ENCODE peak calls at places on chromosomes 16 and 17, in seven cellular contexts. S is GM23248, X is GM23338, J is HCT116, T is neural progenitor cell, D is MM.1S, A is PC-3. R is an unnamed sample.

GRCh38 chr17:79811036-79811887 is 14.4 kb upstream of the CBX8 start:
- DNase-seq in S (peak; percentile 49), X (peak; percentile 65), J (peak; percentile 50), T (peak; percentile 57), D (no peak), A (peak; percentile 68), R (peak; percentile 68)

GRCh38 chr16:81443688-81444447 is 740 bp upstream of the CMIP start:
- DNase-seq in S (no peak), X (peak; percentile 54), J (no peak), T (no peak), D (no peak), A (no peak), R (no peak)

GRCh38 chr16:85114909-85115567 is 2.8 kb upstream of the CIBAR2 start:
- DNase-seq in S (peak; percentile 83), X (peak; percentile 95), J (peak; percentile 85), T (peak; percentile 84), D (peak; percentile 54), A (peak; percentile 87), R (peak; percentile 90)

GRCh38 chr17:16516594-16517018 is 24.6 kb upstream of the LRRC75A start:
- DNase-seq in S (peak; percentile 75), X (no peak), J (peak; percentile 22), T (peak; percentile 54), D (no peak), A (peak; percentile 75), R (peak; percentile 68)

GRCh38 chr17:6110592-6110991 is 40.4 kb downstream of the WSCD1 start:
- DNase-seq in S (no peak), X (no peak), J (no peak), T (no peak), D (no peak), A (peak; percentile 83), R (no peak)

GRCh38 chr17:48636177-48637018 is 10.2 kb upstream of the HOXB9 start:
- DNase-seq in S (peak; percentile 83), X (peak; percentile 98), J (no peak), T (peak; percentile 97), D (peak; percentile 96), A (peak; percentile 84), R (peak; percentile 90)

GRCh38 chr17:79100405-79100804 is 25.8 kb downstream of the ENGASE start:
- DNase-seq in S (no peak), X (no peak), J (no peak), T (no peak), D (no peak), A (no peak), R (no peak)

GRCh38 chr16:81060576-81061306 is 16.3 kb downstream of the C16orf46 start:
- DNase-seq in S (no peak), X (peak; percentile 37), J (no peak), T (no peak), D (no peak), A (no peak), R (no peak)

GRCh38 chr17:63535640-63536039 is 12.5 kb downstream of the KCNH6 start:
- DNase-seq in S (no peak), X (no peak), J (no peak), T (no peak), D (no peak), A (no peak), R (no peak)

GRCh38 chr16:77794586-77794985 is 6.2 kb downstream of the VAT1L start:
- DNase-seq in S (peak; percentile 89), X (no peak), J (no peak), T (no peak), D (no peak), A (peak; percentile 7), R (no peak)

GRCh38 chr17:70859829-70860228 is 690.5 kb downstream of the KCNJ2 start:
- DNase-seq in S (no peak), X (no peak), J (no peak), T (no peak), D (no peak), A (no peak), R (no peak)

GRCh38 chr17:30378191-30378796 is 433 bp upstream of the CPD start:
- DNase-seq in S (peak; percentile 76), X (peak; percentile 37), J (no peak), T (peak; percentile 45), D (peak; percentile 33), A (no peak), R (peak; percentile 34)

GRCh38 chr17:38405654-38406053 is 22.6 kb upstream of the ARHGAP23 start:
- DNase-seq in S (no peak), X (no peak), J (no peak), T (no peak), D (no peak), A (no peak), R (no peak)

GRCh38 chr17:40320771-40321501 is 12.0 kb downstream of the RARA start:
- DNase-seq in S (peak; percentile 49), X (no peak), J (no peak), T (no peak), D (peak; percentile 38), A (no peak), R (no peak)

GRCh38 chr17:7903154-7904103 is 12.7 kb downstream of the RNF227 start:
- DNase-seq in S (no peak), X (no peak), J (no peak), T (peak; percentile 52), D (no peak), A (peak; percentile 19), R (no peak)

GRCh38 chr16:72189865-72190371 is 18.0 kb upstream of the PMFBP1 start:
- DNase-seq in S (peak; percentile 65), X (no peak), J (no peak), T (no peak), D (no peak), A (peak; percentile 27), R (peak; percentile 27)

DNA sequence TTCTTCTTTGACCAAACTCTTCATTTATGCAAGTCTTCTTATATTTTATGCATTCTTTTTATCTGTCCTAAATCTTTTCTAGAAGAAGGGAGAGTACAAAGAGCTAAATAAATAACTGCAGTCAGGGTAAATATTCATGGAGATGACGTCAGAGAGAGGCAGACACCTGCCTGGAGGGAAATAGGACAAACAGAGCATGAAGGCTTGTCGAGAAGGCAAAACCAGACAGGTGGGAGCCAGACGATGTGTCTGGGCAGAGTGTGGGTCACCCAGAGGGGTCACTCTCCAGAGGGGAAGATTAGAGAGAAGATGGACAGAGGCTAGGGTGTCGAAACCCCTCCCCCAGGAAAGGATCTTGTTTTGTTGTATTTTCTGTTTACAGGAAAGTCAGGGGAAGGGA is 78.3 kb upstream of the RPL38 start:
- DNase-seq in S (no peak), X (no peak), J (no peak), T (no peak), D (no peak), A (no peak), R (no peak)
- TF ChIP-seq EZH2phosphoT487 in S (no peak), X (no peak), J (no peak), T (no peak), D (no peak), A (no peak), R (no peak)

GRCh38 chr16:66925322-66925840 is at the start of gene RRAD:
- DNase-seq in S (peak; percentile 54), X (peak; percentile 50), J (no peak), T (peak; percentile 54), D (no peak), A (no peak), R (peak; percentile 48)
- TF ChIP-seq EZH2 in S (peak; percentile 72), X (peak; percentile 68), J (no peak), T (peak; percentile 92), D (no peak), A (peak; percentile 69), R (peak; percentile 96)

DNA sequence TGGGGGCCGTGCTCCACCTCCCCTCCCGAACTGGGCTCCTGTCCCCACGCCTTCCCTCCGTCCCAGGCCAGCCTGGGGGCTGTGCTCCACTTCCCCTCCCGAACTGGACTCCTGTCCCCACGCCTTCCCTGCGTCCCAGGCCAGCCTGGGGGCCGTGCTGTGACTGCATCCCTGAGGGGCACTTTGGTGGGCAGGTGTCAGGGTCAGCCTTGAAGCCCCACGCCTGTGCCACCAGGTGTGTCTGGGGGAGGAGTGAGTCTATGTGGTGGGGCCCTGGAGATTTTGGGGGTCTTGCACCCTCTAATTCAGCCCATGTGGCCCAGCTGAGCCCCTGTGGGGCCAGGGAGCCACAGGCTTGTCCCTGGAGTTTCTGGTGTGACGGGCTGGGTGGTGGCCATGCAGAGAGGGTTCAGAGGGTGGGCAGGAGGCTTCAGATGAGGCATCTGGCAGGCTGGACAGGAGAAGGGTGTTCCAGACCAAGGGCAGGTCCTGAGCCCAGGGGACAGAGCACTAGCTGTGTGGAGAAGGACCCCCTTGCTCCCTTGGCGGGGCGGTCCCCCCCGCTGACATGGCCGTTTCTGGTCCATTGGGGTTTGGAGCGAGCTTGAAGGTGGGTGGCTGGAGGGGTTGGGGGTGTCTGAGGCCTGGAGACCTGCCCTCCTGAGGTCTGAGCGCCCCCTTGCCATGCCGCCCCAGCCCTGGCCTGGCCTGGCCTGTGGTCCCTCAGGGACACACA is 8.2 kb downstream of the NHERF2 start:
- DNase-seq in S (no peak), X (no peak), J (no peak), T (no peak), D (no peak), A (no peak), R (no peak)
- H3K4me1 ChIP-seq in S (peaks cover 32% of the 10 kb centered on the region), X (no peaks in the 10 kb centered on the region), J (no peaks in the 10 kb centered on the region), T (peaks cover 6% of the 10 kb centered on the region), D (peaks cover 4% of the 10 kb centered on the region), A (peaks cover 59% of the 10 kb centered on the region), R (peaks cover 63% of the 10 kb centered on the region)

GRCh38 chr17:68957944-68958343 is 2.8 kb upstream of the ABCA8 start:
- DNase-seq in S (no peak), X (no peak), J (no peak), T (no peak), D (no peak), A (no peak), R (no peak)

GRCh38 chr17:68963958-68964357 is 8.8 kb upstream of the ABCA8 start:
- DNase-seq in S (peak; percentile 36), X (no peak), J (no peak), T (no peak), D (no peak), A (no peak), R (no peak)

GRCh38 chr17:68961204-68961893 is 6.2 kb upstream of the ABCA8 start:
- DNase-seq in S (peak; percentile 10), X (no peak), J (no peak), T (no peak), D (no peak), A (no peak), R (no peak)
- TF ChIP-seq EZH2phosphoT487 in S (no peak), X (no peak), J (no peak), T (no peak), D (no peak), A (no peak), R (no peak)

DNA sequence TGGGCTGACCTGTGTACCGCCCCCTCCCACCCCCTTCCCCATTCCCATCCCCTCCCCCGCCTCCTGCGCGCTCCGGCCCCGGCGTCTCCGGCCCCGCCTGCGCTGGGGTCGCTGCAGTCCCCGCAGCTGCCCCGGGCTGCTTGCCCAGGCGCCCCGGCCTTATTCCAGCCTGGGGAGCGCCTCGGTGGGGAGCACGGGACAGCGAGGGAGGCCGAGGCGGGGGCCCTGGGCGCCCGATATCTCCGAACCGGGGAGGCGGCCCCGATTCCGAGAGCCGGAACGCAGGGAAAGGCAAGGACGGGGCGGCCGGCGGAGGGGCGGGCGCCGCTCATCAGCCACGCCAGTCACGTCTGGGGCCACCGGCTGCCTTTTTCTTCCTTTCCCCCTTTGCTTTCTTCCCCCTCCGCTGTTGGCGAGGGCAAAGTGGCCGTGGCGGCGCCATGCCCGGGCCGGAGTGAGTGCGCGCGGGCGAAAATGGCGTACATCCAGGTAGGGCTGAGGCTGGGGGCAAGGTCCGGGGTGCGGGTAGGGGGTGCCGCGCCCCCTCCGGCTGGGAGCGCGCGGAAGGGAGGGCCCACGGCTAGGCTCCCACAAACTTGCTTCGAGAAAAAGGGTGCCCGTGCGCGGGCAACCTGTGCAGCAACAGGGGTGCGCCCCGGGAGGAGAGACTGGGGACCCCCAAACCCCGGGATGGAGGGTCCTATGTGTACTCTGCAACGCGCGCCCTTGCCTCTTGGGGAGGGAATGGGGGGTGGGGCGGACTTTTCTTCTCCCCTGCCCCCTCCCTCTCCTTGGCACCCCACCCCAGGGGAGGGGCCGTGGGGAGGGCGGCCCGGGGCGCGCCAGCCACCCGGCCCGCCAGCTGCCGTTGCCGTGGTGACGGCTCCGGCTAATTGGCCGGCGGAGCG is at the start of gene SYT17:
- DNase-seq in S (peak; percentile 29), X (peak; percentile 54), J (no peak), T (peak; percentile 68), D (no peak), A (peak; percentile 21), R (peak; percentile 68)
- TF ChIP-seq EZH2 in S (no peak), X (no peak), J (no peak), T (peak; percentile 66), D (no peak), A (no peak), R (no peak)